ENCODE peak calls at places on chromosomes 16 and 17, in five cellular contexts. K is SK-N-SH, H is Panc1, F is HCT116, A is K562. T is an unnamed sample.

GRCh38 chr16:66335704-66336329 is 30.7 kb upstream of the CDH5 start:
- DNase-seq in K (no peak), H (no peak), F (no peak), A (no peak), T (no peak)

GRCh38 chr16:53209489-53209888 is 154.7 kb downstream of the CHD9 start:
- DNase-seq in K (no peak), H (no peak), F (no peak), A (no peak), T (no peak)

GRCh38 chr17:78346605-78347250 is 13.1 kb downstream of the SOCS3 start:
- DNase-seq in K (no peak), H (no peak), F (no peak), A (no peak), T (peak)

GRCh38 chr17:40373999-40374398 is 9.5 kb upstream of the GJD3 start:
- DNase-seq in K (no peak), H (no peak), F (no peak), A (no peak), T (no peak)

GRCh38 chr17:42337442-42337841 is 49.1 kb downstream of the STAT5A start:
- DNase-seq in K (no peak), H (no peak), F (no peak), A (no peak), T (no peak)

GRCh38 chr17:8221663-8222379 is 11.4 kb upstream of the AURKB start:
- DNase-seq in K (peak), H (no peak), F (no peak), A (peak), T (peak)

GRCh38 chr16:46828292-46828691 is 2.7 kb downstream of the C16orf87 start:
- DNase-seq in K (no peak), H (no peak), F (no peak), A (no peak), T (no peak)

GRCh38 chr16:1561836-1562235 is 28.4 kb downstream of the TMEM204 start:
- DNase-seq in K (no peak), H (no peak), F (no peak), A (no peak), T (no peak)

GRCh38 chr17:74392848-74393247 is 25.5 kb downstream of the GPR142 start:
- DNase-seq in K (no peak), H (no peak), F (no peak), A (peak), T (peak)

GRCh38 chr17:59437766-59438165 is 106.3 kb downstream of the YPEL2 start:
- DNase-seq in K (no peak), H (no peak), F (no peak), A (no peak), T (no peak)

GRCh38 chr16:24815052-24815451 is 30.7 kb upstream of the SLC5A11 start:
- DNase-seq in K (no peak), H (no peak), F (no peak), A (no peak), T (no peak)
- TF ChIP-seq CTCF in K (no peak), H (no peak), F (no peak), A (no peak), T (no peak)

GRCh38 chr17:73203788-73204479 is 11.1 kb downstream of the COG1 start:
- DNase-seq in K (no peak), H (no peak), F (no peak), A (no peak), T (no peak)
- TF ChIP-seq REST in K (no peak), H (no peak), F (no peak), A (no peak), T (no peak)

DNA sequence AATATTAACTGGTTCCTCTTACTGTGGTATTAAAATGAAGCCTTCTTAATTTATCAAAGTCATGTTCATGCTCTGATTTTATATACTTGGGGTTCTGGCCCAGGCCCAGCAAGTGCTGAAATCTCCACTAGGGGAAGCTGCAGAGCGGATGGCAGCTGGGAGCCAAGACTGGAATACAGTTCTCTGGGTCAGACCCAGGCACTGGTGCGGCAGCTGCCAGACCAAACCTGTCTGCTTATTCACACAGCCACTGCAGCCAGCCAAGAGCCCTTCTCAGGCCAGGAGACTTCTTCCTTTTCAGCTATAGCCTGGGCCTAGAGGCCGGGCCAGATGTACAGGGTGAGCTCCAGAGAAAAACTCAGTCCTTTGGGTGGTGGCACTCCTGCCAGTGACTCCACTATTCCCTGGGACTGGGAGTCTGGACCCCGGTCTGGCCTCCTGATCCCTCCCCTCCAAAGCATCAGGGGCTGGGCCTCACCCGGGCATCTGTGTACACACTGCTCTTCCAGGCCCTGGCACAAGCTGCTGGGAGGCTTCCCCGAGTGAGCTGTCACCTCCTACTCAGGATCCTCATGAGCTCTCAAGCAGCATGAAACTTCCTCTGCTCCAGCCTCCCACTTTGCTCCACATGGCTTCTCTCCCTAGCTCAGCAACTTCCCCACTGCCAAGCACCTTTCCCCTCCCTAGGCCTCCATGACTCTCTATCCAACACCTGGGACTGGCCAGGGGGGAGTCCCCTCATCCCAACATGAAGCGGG is 24.4 kb downstream of the ATP6V0D1 start:
- DNase-seq in K (peak), H (no peak), F (no peak), A (no peak), T (peak)
- TF ChIP-seq CTCF in K (peak), H (no peak), F (peak), A (peak), T (peak)

GRCh38 chr16:84176192-84177053 is 10.4 kb downstream of the TAF1C start:
- DNase-seq in K (no peak), H (no peak), F (no peak), A (no peak), T (no peak)

GRCh38 chr16:84178146-84178765 is 8.6 kb downstream of the TAF1C start:
- DNase-seq in K (no peak), H (no peak), F (no peak), A (no peak), T (no peak)

GRCh38 chr16:84174396-84174795 is 12.5 kb downstream of the TAF1C start:
- DNase-seq in K (no peak), H (no peak), F (no peak), A (no peak), T (no peak)

GRCh38 chr16:84177740-84178070 is 9.2 kb downstream of the TAF1C start:
- DNase-seq in K (no peak), H (no peak), F (no peak), A (no peak), T (no peak)

DNA sequence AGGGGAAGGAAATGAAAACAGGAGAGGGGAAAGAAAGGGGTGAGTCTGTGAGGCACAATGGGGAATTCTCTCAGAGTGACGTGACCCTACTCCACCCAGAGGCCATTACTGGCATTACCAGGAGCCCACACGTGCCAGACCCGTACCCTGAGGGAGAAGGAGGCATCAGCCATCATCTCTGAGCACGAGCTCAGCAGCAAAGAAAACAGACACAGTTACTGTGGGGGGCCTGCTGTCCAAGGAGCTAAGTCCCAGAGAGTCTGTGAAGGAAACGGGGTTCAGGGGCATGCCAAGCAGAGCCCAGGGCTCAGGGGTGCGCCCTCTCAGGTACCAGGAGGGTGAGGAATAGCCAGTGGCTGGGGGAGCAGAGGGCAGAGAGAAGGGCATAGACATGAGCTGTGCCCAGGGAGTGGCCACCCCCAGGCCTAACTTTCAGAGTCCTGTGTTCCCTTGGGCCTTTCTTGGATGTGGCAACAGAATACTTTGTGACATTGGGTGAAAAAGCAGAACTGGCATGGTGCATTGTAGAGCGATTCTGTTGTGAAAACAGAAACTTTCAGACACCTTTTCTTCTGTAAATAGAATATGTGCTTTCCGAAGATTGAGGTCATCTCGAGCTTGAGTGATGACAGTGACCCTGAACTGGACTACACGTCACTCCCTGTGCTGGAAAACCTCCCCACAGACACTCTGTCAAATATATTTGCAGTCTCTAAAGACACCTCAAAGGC is 11.3 kb downstream of the TAF1C start:
- DNase-seq in K (peak), H (peak), F (no peak), A (peak), T (peak)
- TF ChIP-seq REST in K (no peak), H (no peak), F (no peak), A (no peak), T (no peak)

DNA sequence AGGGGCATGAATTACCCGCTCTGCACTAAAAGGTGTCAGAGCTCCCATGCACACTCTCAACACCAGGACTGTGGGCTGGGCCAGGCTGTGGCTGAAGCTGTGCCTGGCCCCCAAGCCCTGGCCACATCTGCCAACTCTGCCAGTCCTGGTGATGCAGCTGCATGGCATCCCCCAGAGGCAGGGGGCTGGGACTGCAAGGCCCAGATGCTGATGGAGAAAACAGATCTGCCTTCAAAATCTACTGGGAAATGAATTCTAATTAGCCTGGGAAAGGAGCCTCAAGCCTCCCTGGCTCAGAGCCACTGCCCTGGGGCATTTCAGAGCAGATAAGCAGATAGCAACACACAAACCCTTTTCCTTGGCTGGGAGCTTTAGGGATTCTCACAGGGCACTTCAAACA is 3.4 kb downstream of the CHST6 start:
- DNase-seq in K (peak), H (no peak), F (no peak), A (no peak), T (peak)
- TF ChIP-seq CTCF in K (peak), H (no peak), F (peak), A (no peak), T (peak)

GRCh38 chr16:71882505-71883192 is 1.3 kb downstream of the ZNF821 start:
- DNase-seq in K (peak), H (peak), F (peak), A (peak), T (peak)
- TF ChIP-seq REST in K (no peak), H (no peak), F (no peak), A (no peak), T (no peak)